ENCODE peak calls at places on chromosomes 1 and 21, in ten cellular contexts. H is foreskin fibroblast, I is lung, F is Caco-2, V is stomach, B is uterus, D is brain microvascular endothelial cell, A is astrocyte of the spinal cord, C is esophagus muscularis mucosa, T is neural progenitor cell. K is an unnamed sample.

GRCh38 chr1:90919900-90920299 is 101.9 kb downstream of the ZNF644 start:
- DNase-seq in I (no peak), H (no peak), V (no peak), D (no peak), F (no peak), T (no peak), A (no peak), C (no peak), B (no peak), K (no peak)

GRCh38 chr21:26964379-26964778 is 2.5 kb downstream of the ADAMTS5 start:
- DNase-seq in H (peak; percentile 82), D (no peak), T (peak; percentile 22), V (peak; percentile 28), B (peak; percentile 90), I (peak; percentile 32), A (no peak), F (no peak), C (no peak), K (no peak)

GRCh38 chr1:207497951-207498350 is 2.0 kb downstream of the CR1 start:
- DNase-seq in T (no peak), H (no peak), B (no peak), V (no peak), C (no peak), F (no peak), I (no peak), D (no peak), A (no peak), K (no peak)

GRCh38 chr1:29415156-29415830 is 179.0 kb downstream of the PTPRU start:
- DNase-seq in H (no peak), D (no peak), F (peak; percentile 33), V (no peak), C (no peak), T (peak; percentile 40), B (no peak), I (no peak), A (no peak), K (no peak)

GRCh38 chr21:46048926-46049889 is 48.7 kb upstream of the COL6A2 start:
- DNase-seq in A (peak; percentile 98), C (peak; percentile 97), H (peak; percentile 100), D (peak; percentile 99), F (no peak), T (no peak), I (peak; percentile 65), V (peak; percentile 54), B (peak; percentile 98), K (no peak)

GRCh38 chr1:158507511-158507910 is 35.5 kb downstream of the OR10R2 start:
- DNase-seq in T (no peak), H (no peak), A (no peak), B (no peak), C (no peak), I (no peak), D (no peak), F (no peak), V (no peak), K (no peak)

GRCh38 chr1:21829294-21829693 is 17.2 kb downstream of the LDLRAD2 start:
- DNase-seq in F (no peak), A (no peak), H (no peak), D (no peak), I (no peak), B (no peak), C (no peak), T (no peak), V (no peak), K (no peak)

GRCh38 chr1:177825276-177825903 is 144.5 kb downstream of the SEC16B start:
- DNase-seq in T (no peak), C (no peak), B (no peak), V (no peak), H (no peak), F (peak; percentile 10), A (no peak), I (no peak), D (no peak), K (no peak)

GRCh38 chr1:11273595-11274234 is 717 bp downstream of the UBIAD1 start:
- DNase-seq in C (no peak), V (no peak), B (no peak), H (no peak), F (peak; percentile 11), T (peak; percentile 31), D (no peak), I (no peak), A (no peak), K (no peak)

GRCh38 chr1:186404454-186405051 is 28.9 kb downstream of the ODR4 start:
- DNase-seq in T (peak; percentile 20), H (peak; percentile 57), D (peak; percentile 58), F (peak; percentile 43), C (no peak), I (no peak), B (no peak), V (no peak), A (peak; percentile 46), K (peak; percentile 47)

GRCh38 chr1:118963456-118964430 is 24.4 kb downstream of the TBX15 start:
- DNase-seq in A (peak; percentile 90), B (no peak), D (peak; percentile 95), V (no peak), H (peak; percentile 97), I (no peak), T (no peak), C (peak; percentile 42), F (peak; percentile 10), K (peak; percentile 10)

GRCh38 chr1:23393706-23394105 is 24.1 kb upstream of the ZNF436 start:
- DNase-seq in F (no peak), C (no peak), A (peak; percentile 83), V (no peak), H (peak; percentile 72), I (peak; percentile 33), T (no peak), B (peak; percentile 84), D (peak; percentile 56), K (no peak)

DNA sequence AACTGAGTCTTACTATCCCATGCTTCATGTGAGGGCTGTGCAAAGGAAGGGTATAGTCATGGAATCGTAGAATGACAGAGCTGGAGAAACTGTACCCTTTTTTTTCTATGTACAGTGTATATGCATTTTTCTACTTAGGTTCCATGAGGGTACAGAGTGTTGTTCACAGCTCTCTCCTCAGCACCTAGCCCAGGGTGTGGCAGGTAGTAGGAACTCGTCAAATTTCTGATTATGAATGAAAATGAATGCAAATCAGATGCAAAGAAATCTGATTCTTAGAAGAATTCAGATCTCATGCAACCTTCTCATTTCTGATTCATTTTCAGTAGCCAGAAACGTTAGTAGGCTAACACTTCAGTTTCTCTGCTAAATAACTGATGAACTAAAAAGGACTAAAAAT is 18.1 kb upstream of the HHAT start:
- DNase-seq in T (no peak), A (no peak), H (no peak), V (no peak), F (no peak), B (no peak), D (no peak), I (no peak), C (no peak), K (no peak)
- H3K4me3 ChIP-seq in T (peak overlapping the region; percentile 73), A (no peak overlapping the region), H (no peak overlapping the region), V (no peak overlapping the region), F (no peak overlapping the region), B (no peak overlapping the region), D (peak overlapping the region; percentile 54), I (no peak overlapping the region), C (no peak overlapping the region), K (no peak overlapping the region)

GRCh38 chr1:37028981-37029617 is 5.2 kb downstream of the GRIK3 start:
- DNase-seq in B (no peak), T (no peak), C (no peak), V (no peak), I (no peak), D (no peak), F (no peak), H (no peak), A (no peak), K (no peak)
- TF ChIP-seq CTCF in B (no peak), T (peak; percentile 30), C (no peak), V (no peak), I (no peak), D (no peak), F (no peak), H (no peak), A (no peak), K (peak; percentile 32)

GRCh38 chr1:244653439-244654283 is 735 bp downstream of the DESI2 start:
- DNase-seq in C (no peak), V (no peak), A (peak; percentile 20), F (peak; percentile 19), T (peak; percentile 25), H (peak; percentile 32), I (no peak), D (no peak), B (no peak), K (no peak)
- H3K4me3 ChIP-seq in C (peak overlapping the region; percentile 72), V (peak overlapping the region; percentile 65), A (peak overlapping the region; percentile 95), F (peak overlapping the region; percentile 93), T (peak overlapping the region; percentile 98), H (peak overlapping the region; percentile 98), I (peak overlapping the region; percentile 91), D (peak overlapping the region; percentile 87), B (peak overlapping the region; percentile 69), K (peak overlapping the region; percentile 74)

GRCh38 chr1:97190326-97190725 is 468.7 kb downstream of the PTBP2 start:
- DNase-seq in A (peak; percentile 59), V (no peak), C (no peak), T (no peak), F (no peak), B (no peak), D (peak; percentile 8), I (no peak), H (peak; percentile 60), K (no peak)

DNA sequence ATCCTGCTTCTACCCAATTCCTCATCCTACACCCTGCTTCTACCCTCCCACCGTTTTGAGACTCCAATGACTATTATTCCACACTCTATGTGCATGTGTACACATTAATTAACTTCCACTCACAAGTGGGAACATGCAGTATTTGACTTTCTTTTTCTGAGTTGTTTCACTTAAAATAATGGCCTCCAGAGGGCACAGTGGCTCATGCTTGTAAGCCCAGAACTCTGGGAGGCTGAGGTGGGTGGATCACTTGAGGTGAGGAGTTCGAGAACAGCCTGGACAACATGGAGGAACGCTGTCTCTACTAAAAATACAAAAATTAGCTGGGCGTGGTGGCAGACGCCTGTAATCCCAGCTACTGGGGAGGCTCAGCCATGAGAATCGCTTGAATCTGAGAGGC is 464.8 kb downstream of the PTBP2 start:
- DNase-seq in I (no peak), B (no peak), D (peak; percentile 10), C (no peak), F (peak; percentile 2), T (peak; percentile 8), V (no peak), A (no peak), H (no peak), K (no peak)
- TF ChIP-seq CTCF in I (no peak), B (no peak), D (peak; percentile 44), C (no peak), F (no peak), T (peak; percentile 42), V (no peak), A (peak; percentile 15), H (no peak), K (peak; percentile 31)